ENCODE peak calls at places on chromosomes 6 and 20, in eight cellular contexts. S is thyroid gland, O is uterus, W is cardiac muscle cell, L is mucosa of descending colon, Z is thoracic aorta, F is pancreas, M is psoas muscle. R is an unnamed sample. For H3K4me1, the result is how much of the 10 kb centered on the place peaks cover.

GRCh38 chr6:100774681-100775080 is 106.4 kb downstream of the ASCC3 start:
- DNase-seq in S (no peak), O (no peak), W (peak), L (no peak), Z (no peak), F (no peak), M (no peak), R (no peak)

GRCh38 chr6:134962421-134962820 is 12.5 kb upstream of the ALDH8A1 start:
- DNase-seq in S (no peak), O (no peak), W (no peak), L (no peak), Z (no peak), F (no peak), M (no peak), R (no peak)

GRCh38 chr6:38215225-38215624 is 395.7 kb downstream of the ZFAND3 start:
- DNase-seq in S (peak), O (no peak), W (no peak), L (no peak), Z (no peak), F (no peak), M (no peak), R (no peak)

GRCh38 chr6:21111399-21111725 is 482.2 kb upstream of the SOX4 start:
- DNase-seq in S (no peak), O (no peak), W (no peak), L (no peak), Z (no peak), F (no peak), M (no peak), R (no peak)

GRCh38 chr20:19806806-19807691 is 49.0 kb downstream of the RIN2 start:
- DNase-seq in S (peak), O (no peak), W (peak), L (peak), Z (no peak), F (no peak), M (no peak), R (no peak)

GRCh38 chr6:79436232-79436631 is 101.0 kb downstream of the LCA5 start:
- DNase-seq in S (no peak), O (no peak), W (peak), L (no peak), Z (no peak), F (no peak), M (no peak), R (no peak)

GRCh38 chr6:35360349-35361138 is 18.2 kb downstream of the PPARD start:
- DNase-seq in S (peak), O (no peak), W (peak), L (no peak), Z (no peak), F (peak), M (peak), R (peak)

GRCh38 chr6:167475947-167476346 is 151.1 kb downstream of the TTLL2 start:
- DNase-seq in S (no peak), O (no peak), W (no peak), L (no peak), Z (no peak), F (no peak), M (no peak), R (no peak)

GRCh38 chr6:125014157-125014957 is 52.1 kb downstream of the RNF217 start:
- DNase-seq in S (no peak), O (no peak), W (peak), L (no peak), Z (no peak), F (no peak), M (no peak), R (no peak)

GRCh38 chr20:54162378-54162777 is 11.4 kb downstream of the CYP24A1 start:
- DNase-seq in S (no peak), O (no peak), W (no peak), L (no peak), Z (no peak), F (no peak), M (no peak), R (no peak)

GRCh38 chr20:54160269-54161007 is 13.3 kb downstream of the CYP24A1 start:
- DNase-seq in S (no peak), O (no peak), W (no peak), L (no peak), Z (no peak), F (no peak), M (no peak), R (no peak)

GRCh38 chr20:54163402-54163801 is 10.4 kb downstream of the CYP24A1 start:
- DNase-seq in S (no peak), O (no peak), W (no peak), L (no peak), Z (no peak), F (no peak), M (no peak), R (no peak)

GRCh38 chr20:54161821-54162149 is 12.0 kb downstream of the CYP24A1 start:
- DNase-seq in S (no peak), O (no peak), W (no peak), L (no peak), Z (no peak), F (no peak), M (no peak), R (no peak)

GRCh38 chr20:54161008-54161820 is 12.6 kb downstream of the CYP24A1 start:
- DNase-seq in S (no peak), O (no peak), W (no peak), L (no peak), Z (no peak), F (no peak), M (no peak), R (no peak)
- H3K4me1 ChIP-seq in S (under half), O (under half), W (under half), L (under half), Z (under half), F (under half), M (under half), R (under half)

GRCh38 chr6:158293122-158293521 is 19.1 kb upstream of the TULP4 start:
- DNase-seq in S (no peak), O (no peak), W (no peak), L (no peak), Z (no peak), F (no peak), M (no peak), R (no peak)

GRCh38 chr6:158290659-158291058 is 21.6 kb upstream of the TULP4 start:
- DNase-seq in S (peak), O (no peak), W (no peak), L (no peak), Z (no peak), F (no peak), M (no peak), R (no peak)

GRCh38 chr6:158287047-158287446 is 25.2 kb upstream of the TULP4 start:
- DNase-seq in S (no peak), O (no peak), W (no peak), L (no peak), Z (no peak), F (no peak), M (no peak), R (no peak)

GRCh38 chr6:158292016-158292415 is 20.2 kb upstream of the TULP4 start:
- DNase-seq in S (no peak), O (no peak), W (no peak), L (no peak), Z (no peak), F (no peak), M (no peak), R (no peak)

DNA sequence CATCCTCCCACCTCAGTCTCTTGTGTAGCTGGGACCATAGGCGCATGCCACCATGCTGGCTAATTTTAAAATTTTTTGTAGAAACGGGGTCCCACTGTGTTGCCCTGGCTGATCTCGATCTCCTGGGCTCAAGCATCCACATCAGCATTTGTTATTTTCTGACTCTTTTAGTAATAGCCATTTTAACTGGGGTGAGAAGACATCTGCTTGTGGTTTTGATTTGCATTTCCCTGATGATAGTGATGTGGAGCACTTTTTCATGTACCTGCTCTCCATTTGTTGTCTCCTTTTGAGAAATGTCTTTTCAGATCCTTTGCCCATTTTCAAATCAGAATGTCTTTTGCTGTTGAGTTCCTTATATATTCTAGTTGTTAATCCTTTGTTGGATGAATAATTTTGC is 22.2 kb upstream of the TULP4 start:
- DNase-seq in S (no peak), O (no peak), W (no peak), L (no peak), Z (no peak), F (no peak), M (no peak), R (no peak)
- H3K4me1 ChIP-seq in S (under half), O (under half), W (under half), L (under half), Z (under half), F (under half), M (under half), R (under half)

DNA sequence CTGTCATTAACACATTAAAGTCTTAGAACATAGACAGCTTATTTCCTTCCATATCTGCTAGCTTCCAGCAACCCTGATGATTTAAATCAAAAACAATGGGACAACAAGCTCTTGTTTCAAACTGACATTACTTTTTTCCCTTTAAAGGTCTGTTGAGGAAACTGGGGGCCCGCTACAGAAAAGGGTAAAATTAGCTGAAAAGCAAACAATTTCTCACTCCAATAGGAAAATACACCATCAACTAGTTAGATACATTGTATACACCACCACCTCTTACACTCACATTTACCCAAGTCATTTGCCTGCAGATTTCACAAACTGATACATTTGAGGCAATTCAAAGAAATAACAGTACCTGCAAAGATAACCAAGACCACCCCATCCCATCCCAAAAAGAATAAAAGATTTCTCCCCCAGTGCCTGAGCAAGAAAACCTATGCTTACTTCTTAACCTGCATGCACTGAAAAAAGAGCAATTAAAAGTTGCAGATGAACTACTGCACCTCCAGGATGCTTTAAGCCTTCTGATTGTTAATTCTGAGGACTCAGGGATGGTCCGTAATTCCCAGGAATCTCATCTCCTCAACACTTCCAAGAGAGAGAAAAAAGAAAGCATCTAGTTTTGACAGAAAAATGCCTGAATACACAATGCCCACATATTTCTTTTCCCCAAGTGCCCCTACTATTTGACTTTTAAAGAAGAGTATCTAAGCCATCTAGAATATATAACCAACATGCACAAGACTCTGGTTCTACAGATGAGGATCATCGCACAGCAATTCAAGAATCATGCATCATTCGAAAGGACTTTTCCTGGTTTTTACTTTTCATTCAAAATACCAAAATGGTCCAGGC is 5.6 kb downstream of the ZMYND8 start:
- DNase-seq in S (no peak), O (no peak), W (no peak), L (no peak), Z (no peak), F (no peak), M (no peak), R (no peak)
- H3K4me1 ChIP-seq in S (half or more), O (under half), W (half or more), L (half or more), Z (half or more), F (half or more), M (half or more), R (under half)

GRCh38 chr6:106199331-106199730 is 113.2 kb downstream of the PRDM1 start:
- DNase-seq in S (no peak), O (no peak), W (no peak), L (no peak), Z (no peak), F (no peak), M (no peak), R (no peak)
- H3K4me1 ChIP-seq in S (under half), O (under half), W (under half), L (under half), Z (under half), F (under half), M (under half), R (under half)

GRCh38 chr6:33432546-33432945 is 12.7 kb downstream of the SYNGAP1 start:
- DNase-seq in S (no peak), O (no peak), W (no peak), L (no peak), Z (no peak), F (no peak), M (no peak), R (no peak)

GRCh38 chr6:33430991-33431879 is 11.4 kb downstream of the SYNGAP1 start:
- DNase-seq in S (peak), O (peak), W (peak), L (peak), Z (no peak), F (no peak), M (peak), R (peak)

GRCh38 chr6:33433560-33434191 is 13.8 kb downstream of the SYNGAP1 start:
- DNase-seq in S (no peak), O (peak), W (peak), L (no peak), Z (no peak), F (no peak), M (no peak), R (no peak)

GRCh38 chr6:33433001-33433559 is 13.2 kb downstream of the SYNGAP1 start:
- DNase-seq in S (no peak), O (no peak), W (no peak), L (no peak), Z (no peak), F (no peak), M (no peak), R (no peak)

DNA sequence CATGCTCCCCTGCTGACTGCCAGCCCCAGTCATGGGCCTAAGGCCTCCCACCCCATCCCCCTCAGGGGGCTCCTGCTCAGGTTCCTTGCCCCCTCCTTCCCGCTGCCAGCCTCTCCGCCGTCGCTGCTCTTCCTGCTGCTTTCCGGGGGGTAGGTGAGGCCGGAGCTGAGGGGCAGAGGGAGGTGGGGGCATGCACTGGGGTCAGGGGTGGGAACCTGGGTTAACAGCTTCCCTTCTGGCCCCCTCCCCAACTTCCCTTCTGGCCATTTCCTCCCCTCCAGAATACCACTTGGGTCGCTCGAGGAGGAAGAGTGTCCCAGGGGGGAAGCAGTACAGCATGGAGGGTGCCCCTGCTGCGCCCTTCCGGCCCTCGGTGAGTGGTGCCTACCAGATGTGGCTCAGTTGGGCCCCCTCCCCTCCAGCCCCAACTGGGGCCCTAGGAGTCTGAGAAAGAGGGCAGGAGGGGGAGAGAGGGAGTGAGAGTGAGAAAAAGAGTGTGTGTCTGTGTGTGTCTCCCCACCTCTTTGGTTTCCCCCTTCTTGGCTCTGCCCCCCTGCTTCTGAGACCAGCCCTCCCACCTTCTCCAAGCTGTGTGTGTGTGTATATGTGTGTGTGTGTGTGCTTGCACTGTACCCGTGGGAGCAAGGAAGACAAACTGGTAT is 12.1 kb downstream of the SYNGAP1 start:
- DNase-seq in S (no peak), O (no peak), W (no peak), L (peak), Z (no peak), F (no peak), M (no peak), R (no peak)
- H3K4me1 ChIP-seq in S (under half), O (under half), W (half or more), L (under half), Z (under half), F (under half), M (under half), R (under half)

GRCh38 chr6:24994812-24995211 is 59.1 kb upstream of the RIPOR2 start:
- DNase-seq in S (no peak), O (no peak), W (no peak), L (no peak), Z (no peak), F (no peak), M (no peak), R (no peak)
- H3K4me1 ChIP-seq in S (under half), O (under half), W (under half), L (under half), Z (under half), F (under half), M (under half), R (under half)

DNA sequence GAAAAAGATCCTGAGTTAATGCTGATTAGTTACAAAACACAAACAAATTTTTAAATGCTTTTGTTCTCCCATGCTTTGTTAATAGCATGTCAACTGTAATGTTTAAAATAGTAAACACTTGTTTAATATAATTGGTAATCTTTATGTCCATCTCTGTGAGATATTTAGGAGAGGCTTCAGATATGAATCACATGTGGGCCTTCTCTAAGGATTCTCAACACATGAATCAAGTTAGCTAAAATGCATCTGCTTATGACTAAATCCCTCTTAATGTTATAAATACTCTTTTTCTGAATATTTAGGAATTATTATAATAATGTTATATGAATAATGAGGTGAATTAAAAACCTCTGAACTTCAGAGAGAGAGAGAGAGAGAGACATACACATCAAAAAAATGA is 345.9 kb upstream of the MANEA start:
- DNase-seq in S (no peak), O (no peak), W (no peak), L (no peak), Z (no peak), F (no peak), M (no peak), R (no peak)
- H3K4me1 ChIP-seq in S (under half), O (under half), W (under half), L (under half), Z (under half), F (under half), M (under half), R (under half)

GRCh38 chr6:44235269-44235668 is 11.6 kb upstream of the HSP90AB1 start:
- DNase-seq in S (no peak), O (no peak), W (no peak), L (no peak), Z (no peak), F (no peak), M (no peak), R (no peak)

GRCh38 chr6:44235891-44236516 is 10.9 kb upstream of the HSP90AB1 start:
- DNase-seq in S (no peak), O (no peak), W (no peak), L (no peak), Z (no peak), F (no peak), M (no peak), R (no peak)

GRCh38 chr6:44232676-44233559 is 9.5 kb downstream of the SLC29A1 start:
- DNase-seq in S (no peak), O (no peak), W (no peak), L (no peak), Z (no peak), F (peak), M (peak), R (no peak)

GRCh38 chr6:44233560-44234100 is 10.2 kb downstream of the SLC29A1 start:
- DNase-seq in S (no peak), O (no peak), W (no peak), L (no peak), Z (no peak), F (peak), M (peak), R (peak)

DNA sequence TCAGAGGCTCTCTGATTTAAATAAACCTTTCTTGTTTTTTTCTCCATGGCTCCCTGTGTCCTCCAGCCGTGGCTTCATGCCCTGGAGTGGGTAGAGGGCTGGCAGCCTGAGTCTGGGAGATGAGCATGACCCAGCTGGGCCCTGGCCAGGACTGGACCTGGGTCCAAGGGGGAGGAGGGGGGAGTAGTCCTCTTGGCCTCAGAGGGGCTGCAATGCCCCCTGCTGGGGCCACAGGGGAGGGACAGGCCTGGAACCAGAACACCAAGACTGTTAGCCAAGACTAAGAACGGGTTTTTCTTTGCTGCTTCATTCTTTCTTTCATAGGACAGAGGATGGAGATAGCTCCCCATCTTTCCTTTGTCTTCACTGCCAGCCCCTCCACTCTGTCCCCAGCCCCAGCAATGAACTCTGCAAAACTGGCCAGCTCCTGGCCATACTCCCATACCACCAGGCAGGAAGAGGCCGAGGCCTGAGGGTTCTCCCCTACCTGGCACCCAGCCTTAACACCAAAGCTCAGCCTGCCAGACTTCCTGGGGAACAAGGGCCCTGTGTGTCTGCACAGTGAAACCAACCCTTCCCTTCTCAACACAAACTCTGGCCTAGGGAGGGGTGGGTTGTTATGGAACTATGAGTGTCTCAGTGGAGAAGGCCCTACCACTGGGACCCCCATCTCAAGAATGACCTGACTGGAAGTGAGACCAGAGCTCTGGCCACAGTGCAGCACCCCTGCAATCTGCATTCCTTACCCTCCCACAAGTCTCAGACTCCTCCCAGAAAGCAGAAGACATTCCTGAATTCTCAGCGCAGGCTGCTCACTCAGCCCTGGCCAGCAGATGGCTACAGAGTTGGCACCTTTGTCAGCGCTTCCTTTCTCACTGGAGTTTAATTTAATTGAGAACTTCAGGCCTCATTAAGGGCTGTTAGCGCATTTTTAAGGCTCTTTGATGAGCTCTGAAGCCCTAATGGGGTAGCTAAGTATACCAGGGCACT is 11.0 kb downstream of the SLC29A1 start:
- DNase-seq in S (peak), O (peak), W (peak), L (peak), Z (peak), F (peak), M (peak), R (peak)
- H3K4me1 ChIP-seq in S (under half), O (under half), W (under half), L (under half), Z (under half), F (under half), M (half or more), R (under half)

DNA sequence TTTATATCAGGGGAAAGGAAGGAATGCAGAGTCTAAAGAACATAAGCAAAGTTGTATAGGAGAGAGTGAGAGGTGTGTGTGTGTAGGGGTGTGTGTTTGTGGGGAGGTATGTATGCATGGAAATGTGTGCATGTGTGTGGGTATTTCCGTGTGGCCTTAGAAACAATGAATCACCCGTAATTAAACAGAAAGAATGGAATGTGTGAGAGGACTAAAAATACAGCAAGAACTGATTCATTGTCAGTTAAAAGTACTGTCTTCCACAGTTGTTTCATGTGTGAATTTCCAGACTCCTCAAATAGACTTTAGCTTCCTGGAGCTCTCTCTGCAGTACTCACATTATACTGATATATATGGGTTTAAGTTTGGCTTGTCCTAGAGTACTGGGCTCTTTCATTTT is 145.7 kb downstream of the RIMS1 start:
- DNase-seq in S (no peak), O (no peak), W (no peak), L (no peak), Z (no peak), F (no peak), M (no peak), R (no peak)
- H3K4me1 ChIP-seq in S (under half), O (under half), W (under half), L (under half), Z (under half), F (under half), M (under half), R (under half)